ENCODE peak calls at places on chromosomes 16 and 17, in six cellular contexts. One of them, this sample, is unnamed.

GRCh38 chr16:81896902-81897301 is 114.4 kb downstream of the SDR42E1 start:
- DNase-seq in heart left ventricle: no peak
- DNase-seq in endothelial cell of umbilical vein: peak
- DNase-seq in transverse colon: no peak
- DNase-seq in lower leg skin: no peak
- DNase-seq in tibial nerve: no peak
- DNase-seq in this sample: no peak

GRCh38 chr17:45019177-45019711 is 32.2 kb downstream of the DCAKD start:
- DNase-seq in heart left ventricle: peak
- DNase-seq in endothelial cell of umbilical vein: peak
- DNase-seq in tibial nerve: no peak
- DNase-seq in transverse colon: peak
- DNase-seq in lower leg skin: no peak
- DNase-seq in this sample: peak

GRCh38 chr17:33438136-33438535 is 145.0 kb upstream of the ASIC2 start:
- DNase-seq in endothelial cell of umbilical vein: no peak
- DNase-seq in transverse colon: no peak
- DNase-seq in heart left ventricle: no peak
- DNase-seq in lower leg skin: no peak
- DNase-seq in tibial nerve: no peak
- DNase-seq in this sample: no peak

GRCh38 chr16:79980650-79981521 is 380.3 kb upstream of the MAF start:
- DNase-seq in transverse colon: no peak
- DNase-seq in lower leg skin: no peak
- DNase-seq in heart left ventricle: no peak
- DNase-seq in tibial nerve: no peak
- DNase-seq in endothelial cell of umbilical vein: no peak
- DNase-seq in this sample: no peak

GRCh38 chr17:35795007-35795870 is at the start of gene MMP28:
- DNase-seq in endothelial cell of umbilical vein: peak
- DNase-seq in heart left ventricle: no peak
- DNase-seq in lower leg skin: peak
- DNase-seq in transverse colon: peak
- DNase-seq in tibial nerve: no peak
- DNase-seq in this sample: peak

GRCh38 chr16:2190659-2191445 is 5.6 kb downstream of the CASKIN1 start:
- DNase-seq in endothelial cell of umbilical vein: no peak
- DNase-seq in transverse colon: no peak
- DNase-seq in lower leg skin: no peak
- DNase-seq in heart left ventricle: no peak
- DNase-seq in tibial nerve: no peak
- DNase-seq in this sample: no peak

GRCh38 chr16:53415504-53415903 is 18.8 kb upstream of the RBL2 start:
- DNase-seq in lower leg skin: no peak
- DNase-seq in endothelial cell of umbilical vein: no peak
- DNase-seq in tibial nerve: no peak
- DNase-seq in heart left ventricle: no peak
- DNase-seq in transverse colon: no peak
- DNase-seq in this sample: peak

GRCh38 chr17:59427425-59427921 is 96.0 kb downstream of the YPEL2 start:
- DNase-seq in tibial nerve: no peak
- DNase-seq in transverse colon: no peak
- DNase-seq in lower leg skin: no peak
- DNase-seq in endothelial cell of umbilical vein: peak
- DNase-seq in heart left ventricle: peak
- DNase-seq in this sample: peak

GRCh38 chr16:85443116-85443515 is 170.0 kb upstream of the GSE1 start:
- DNase-seq in heart left ventricle: no peak
- DNase-seq in transverse colon: no peak
- DNase-seq in lower leg skin: no peak
- DNase-seq in endothelial cell of umbilical vein: no peak
- DNase-seq in tibial nerve: no peak
- DNase-seq in this sample: no peak

GRCh38 chr16:64416232-64417010 is 705.4 kb downstream of the CDH11 start:
- DNase-seq in lower leg skin: no peak
- DNase-seq in tibial nerve: no peak
- DNase-seq in endothelial cell of umbilical vein: peak
- DNase-seq in heart left ventricle: no peak
- DNase-seq in transverse colon: no peak
- DNase-seq in this sample: peak

GRCh38 chr17:58384900-58385299 is 32.4 kb downstream of the RNF43 start:
- DNase-seq in heart left ventricle: no peak
- DNase-seq in transverse colon: no peak
- DNase-seq in endothelial cell of umbilical vein: no peak
- DNase-seq in lower leg skin: no peak
- DNase-seq in tibial nerve: no peak
- DNase-seq in this sample: no peak

GRCh38 chr16:22782299-22782698 is 31.7 kb upstream of the HS3ST2 start:
- DNase-seq in transverse colon: no peak
- DNase-seq in lower leg skin: no peak
- DNase-seq in heart left ventricle: no peak
- DNase-seq in endothelial cell of umbilical vein: peak
- DNase-seq in tibial nerve: no peak
- DNase-seq in this sample: no peak

GRCh38 chr17:71709271-71709670 is 411.5 kb upstream of the SOX9 start:
- DNase-seq in endothelial cell of umbilical vein: no peak
- DNase-seq in lower leg skin: no peak
- DNase-seq in tibial nerve: no peak
- DNase-seq in transverse colon: no peak
- DNase-seq in heart left ventricle: no peak
- DNase-seq in this sample: no peak

GRCh38 chr17:67441052-67441738 is 64.1 kb downstream of the PITPNC1 start:
- DNase-seq in transverse colon: peak
- DNase-seq in tibial nerve: no peak
- DNase-seq in endothelial cell of umbilical vein: peak
- DNase-seq in heart left ventricle: no peak
- DNase-seq in lower leg skin: peak
- DNase-seq in this sample: peak
- TF ChIP-seq POLR2A in transverse colon: peak
- TF ChIP-seq POLR2A in tibial nerve: no peak
- TF ChIP-seq POLR2A in endothelial cell of umbilical vein: no peak
- TF ChIP-seq POLR2A in heart left ventricle: no peak
- TF ChIP-seq POLR2A in lower leg skin: no peak
- TF ChIP-seq POLR2A in this sample: no peak

GRCh38 chr17:46262271-46262670 is 32.7 kb upstream of the LRRC37A start:
- DNase-seq in tibial nerve: no peak
- DNase-seq in lower leg skin: no peak
- DNase-seq in transverse colon: no peak
- DNase-seq in endothelial cell of umbilical vein: peak
- DNase-seq in heart left ventricle: no peak
- DNase-seq in this sample: no peak

GRCh38 chr17:46266656-46267544 is 28.0 kb upstream of the LRRC37A start:
- DNase-seq in endothelial cell of umbilical vein: peak
- DNase-seq in heart left ventricle: peak
- DNase-seq in tibial nerve: peak
- DNase-seq in lower leg skin: peak
- DNase-seq in transverse colon: peak
- DNase-seq in this sample: peak

GRCh38 chr17:46270032-46270431 is 24.9 kb upstream of the LRRC37A start:
- DNase-seq in heart left ventricle: no peak
- DNase-seq in lower leg skin: no peak
- DNase-seq in endothelial cell of umbilical vein: no peak
- DNase-seq in tibial nerve: no peak
- DNase-seq in transverse colon: no peak
- DNase-seq in this sample: no peak

GRCh38 chr17:46264456-46265198 is 30.3 kb upstream of the LRRC37A start:
- DNase-seq in tibial nerve: no peak
- DNase-seq in endothelial cell of umbilical vein: no peak
- DNase-seq in heart left ventricle: no peak
- DNase-seq in transverse colon: no peak
- DNase-seq in lower leg skin: no peak
- DNase-seq in this sample: peak
- TF ChIP-seq POLR2A in tibial nerve: no peak
- TF ChIP-seq POLR2A in endothelial cell of umbilical vein: no peak
- TF ChIP-seq POLR2A in heart left ventricle: no peak
- TF ChIP-seq POLR2A in transverse colon: no peak
- TF ChIP-seq POLR2A in lower leg skin: no peak
- TF ChIP-seq POLR2A in this sample: no peak

GRCh38 chr17:75785016-75785769 is 587 bp downstream of the UNK start:
- DNase-seq in endothelial cell of umbilical vein: no peak
- DNase-seq in transverse colon: peak
- DNase-seq in lower leg skin: peak
- DNase-seq in heart left ventricle: peak
- DNase-seq in tibial nerve: peak
- DNase-seq in this sample: peak

GRCh38 chr17:75783803-75784472 is 668 bp upstream of the UNK start:
- DNase-seq in lower leg skin: peak
- DNase-seq in transverse colon: peak
- DNase-seq in heart left ventricle: no peak
- DNase-seq in tibial nerve: no peak
- DNase-seq in endothelial cell of umbilical vein: no peak
- DNase-seq in this sample: no peak

GRCh38 chr17:75783069-75783783 is 1.4 kb upstream of the UNK start:
- DNase-seq in endothelial cell of umbilical vein: peak
- DNase-seq in lower leg skin: no peak
- DNase-seq in transverse colon: no peak
- DNase-seq in tibial nerve: no peak
- DNase-seq in heart left ventricle: no peak
- DNase-seq in this sample: no peak

GRCh38 chr17:75785770-75786538 is 1.3 kb downstream of the UNK start:
- DNase-seq in tibial nerve: no peak
- DNase-seq in heart left ventricle: no peak
- DNase-seq in transverse colon: no peak
- DNase-seq in endothelial cell of umbilical vein: peak
- DNase-seq in lower leg skin: no peak
- DNase-seq in this sample: no peak

DNA sequence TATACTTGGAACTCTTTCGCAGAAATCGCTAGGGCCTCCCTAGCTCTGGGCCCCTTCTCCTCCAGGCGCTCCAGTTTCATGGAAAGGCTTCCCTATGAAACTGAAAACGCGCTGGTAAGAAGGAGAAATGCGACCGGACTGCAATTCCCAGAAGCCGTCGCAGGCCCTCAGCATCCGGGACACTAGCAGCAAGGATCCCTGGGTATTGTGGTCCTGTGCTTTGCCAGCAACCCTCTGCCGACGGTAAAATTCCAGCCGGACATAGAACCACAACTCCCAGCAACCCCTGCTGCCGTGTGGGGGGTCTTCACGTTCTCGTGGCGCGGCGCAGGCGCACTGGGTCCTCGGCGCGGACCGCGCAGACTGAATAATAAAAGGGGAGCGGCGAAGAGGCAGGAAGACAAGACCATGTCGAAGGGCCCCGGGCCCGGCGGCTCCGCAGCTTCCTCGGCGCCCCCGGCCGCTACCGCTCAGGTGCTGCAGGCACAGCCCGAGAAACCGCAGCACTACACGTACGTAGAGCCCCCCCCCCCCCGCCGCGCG is at the start of gene UNK:
- DNase-seq in lower leg skin: peak
- DNase-seq in transverse colon: peak
- DNase-seq in endothelial cell of umbilical vein: peak
- DNase-seq in tibial nerve: peak
- DNase-seq in heart left ventricle: peak
- DNase-seq in this sample: peak
- TF ChIP-seq POLR2A in lower leg skin: no peak
- TF ChIP-seq POLR2A in transverse colon: peak
- TF ChIP-seq POLR2A in endothelial cell of umbilical vein: peak
- TF ChIP-seq POLR2A in tibial nerve: peak
- TF ChIP-seq POLR2A in heart left ventricle: no peak
- TF ChIP-seq POLR2A in this sample: no peak

GRCh38 chr16:89093602-89094251 is at the start of gene ACSF3:
- DNase-seq in endothelial cell of umbilical vein: peak
- DNase-seq in lower leg skin: peak
- DNase-seq in tibial nerve: peak
- DNase-seq in transverse colon: peak
- DNase-seq in heart left ventricle: peak
- DNase-seq in this sample: peak
- TF ChIP-seq POLR2A in endothelial cell of umbilical vein: peak
- TF ChIP-seq POLR2A in lower leg skin: no peak
- TF ChIP-seq POLR2A in tibial nerve: peak
- TF ChIP-seq POLR2A in transverse colon: no peak
- TF ChIP-seq POLR2A in heart left ventricle: no peak
- TF ChIP-seq POLR2A in this sample: peak

GRCh38 chr16:28289939-28290862 is 2.1 kb upstream of the SBK1 start:
- DNase-seq in endothelial cell of umbilical vein: no peak
- DNase-seq in tibial nerve: no peak
- DNase-seq in lower leg skin: no peak
- DNase-seq in heart left ventricle: no peak
- DNase-seq in transverse colon: no peak
- DNase-seq in this sample: no peak

GRCh38 chr16:28293589-28293935 is 1.2 kb downstream of the SBK1 start:
- DNase-seq in lower leg skin: no peak
- DNase-seq in endothelial cell of umbilical vein: no peak
- DNase-seq in transverse colon: no peak
- DNase-seq in tibial nerve: no peak
- DNase-seq in heart left ventricle: no peak
- DNase-seq in this sample: no peak

GRCh38 chr16:28292731-28293588 is 635 bp downstream of the SBK1 start:
- DNase-seq in lower leg skin: no peak
- DNase-seq in endothelial cell of umbilical vein: no peak
- DNase-seq in heart left ventricle: no peak
- DNase-seq in tibial nerve: no peak
- DNase-seq in transverse colon: peak
- DNase-seq in this sample: no peak

GRCh38 chr16:28294201-28294600 is 1.9 kb downstream of the SBK1 start:
- DNase-seq in endothelial cell of umbilical vein: no peak
- DNase-seq in lower leg skin: no peak
- DNase-seq in heart left ventricle: no peak
- DNase-seq in transverse colon: no peak
- DNase-seq in tibial nerve: no peak
- DNase-seq in this sample: no peak

DNA sequence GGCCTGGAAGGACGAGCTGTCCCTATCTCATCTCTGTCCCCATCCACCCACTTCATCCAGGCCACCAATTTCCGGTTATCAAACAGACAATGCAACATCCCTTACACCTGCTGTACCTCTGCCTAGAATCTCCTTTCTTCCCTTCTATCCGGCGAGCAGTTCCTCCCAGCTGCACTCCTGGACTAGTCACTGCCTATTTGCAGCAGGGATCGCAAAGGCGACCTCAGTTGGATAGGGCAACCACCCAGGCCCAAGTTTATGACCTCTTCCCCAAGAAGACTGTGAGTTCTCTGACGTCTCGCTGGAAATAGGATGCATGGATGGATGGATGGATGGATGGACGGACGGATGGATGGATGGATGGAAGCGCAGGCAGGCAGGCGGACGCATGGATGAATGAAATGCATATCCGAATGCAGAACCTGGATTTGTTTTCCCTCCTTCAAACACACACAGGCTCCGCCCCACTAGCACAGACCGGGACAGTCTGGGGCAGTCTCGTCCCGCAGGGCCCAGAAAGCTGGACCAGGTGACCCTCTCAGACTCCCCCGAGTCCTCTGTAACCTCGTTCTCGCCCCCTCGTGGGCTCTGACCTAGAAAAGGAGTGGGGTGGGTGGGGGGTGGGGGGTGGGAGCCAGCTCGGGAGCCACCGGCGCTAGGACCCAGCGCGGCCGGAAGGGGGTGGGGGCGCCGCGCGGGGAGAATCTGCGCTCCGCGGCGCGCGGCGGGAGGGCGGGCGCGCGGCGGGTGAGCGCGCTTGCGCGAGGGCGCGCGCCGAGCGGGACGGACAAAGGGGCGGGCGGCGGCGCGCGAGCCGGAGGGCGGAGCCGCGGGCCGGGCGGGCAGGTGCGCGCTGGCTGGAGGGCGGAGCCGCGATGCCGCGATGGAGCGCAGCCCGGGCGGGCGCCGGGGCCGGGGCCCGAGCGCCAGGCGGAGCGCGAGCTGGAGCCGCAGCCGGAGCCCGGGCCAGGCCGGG is at the start of gene SBK1:
- DNase-seq in endothelial cell of umbilical vein: peak
- DNase-seq in heart left ventricle: peak
- DNase-seq in tibial nerve: peak
- DNase-seq in lower leg skin: no peak
- DNase-seq in transverse colon: peak
- DNase-seq in this sample: peak
- TF ChIP-seq POLR2A in endothelial cell of umbilical vein: no peak
- TF ChIP-seq POLR2A in heart left ventricle: no peak
- TF ChIP-seq POLR2A in tibial nerve: no peak
- TF ChIP-seq POLR2A in lower leg skin: no peak
- TF ChIP-seq POLR2A in transverse colon: no peak
- TF ChIP-seq POLR2A in this sample: no peak

This sample was measured in H54.